ENCODE peak calls at places on chromosomes 11 and 22, in five cellular contexts. Q is trophoblast cell, L is neuronal stem cell, S is H9, M is H1. C is an unnamed sample.

GRCh38 chr11:75858613-75859012 is 43.6 kb downstream of the UVRAG start:
- DNase-seq in Q (peak), S (no peak), L (no peak), M (no peak), C (peak)

GRCh38 chr11:23359297-23359696 is 499.0 kb upstream of the CCDC179 start:
- DNase-seq in M (no peak), L (no peak), S (no peak), Q (no peak), C (peak)

GRCh38 chr22:41574847-41575381 is 14.1 kb downstream of the CSDC2 start:
- DNase-seq in L (no peak), M (no peak), S (no peak), Q (no peak), C (no peak)

GRCh38 chr11:103648670-103649400 is 387.6 kb upstream of the DDI1 start:
- DNase-seq in S (no peak), M (no peak), Q (no peak), L (no peak), C (peak)

GRCh38 chr11:120304526-120304925 is 20.6 kb upstream of the TLCD5 start:
- DNase-seq in Q (no peak), M (no peak), S (no peak), L (no peak), C (no peak)

GRCh38 chr11:114060402-114061052 is 1.0 kb downstream of the ZBTB16 start:
- DNase-seq in M (peak), Q (no peak), L (peak), S (peak), C (peak)

GRCh38 chr11:1890856-1891830 is 552 bp downstream of the PRR33 start:
- DNase-seq in L (no peak), S (no peak), M (no peak), Q (no peak), C (no peak)

GRCh38 chr22:17303840-17304779 is 65.2 kb upstream of the CECR2 start:
- DNase-seq in Q (no peak), L (no peak), S (no peak), M (no peak), C (no peak)

GRCh38 chr22:47053865-47054185 is 291.4 kb downstream of the TBC1D22A start:
- DNase-seq in Q (no peak), S (no peak), M (no peak), L (no peak), C (peak)

GRCh38 chr22:49323751-49324415 is 503.8 kb downstream of the BRD1 start:
- DNase-seq in Q (no peak), M (peak), L (no peak), S (peak), C (no peak)

GRCh38 chr22:26568207-26568706 is 21.7 kb downstream of the TPST2 start:
- DNase-seq in M (no peak), Q (peak), S (peak), L (peak), C (peak)

GRCh38 chr22:49494555-49494954 is 333.1 kb downstream of the BRD1 start:
- DNase-seq in M (no peak), S (no peak), Q (no peak), L (no peak), C (no peak)

GRCh38 chr11:61701298-61701993 is 21.3 kb downstream of the DAGLA start:
- DNase-seq in Q (no peak), S (peak), L (no peak), M (peak), C (peak)

DNA sequence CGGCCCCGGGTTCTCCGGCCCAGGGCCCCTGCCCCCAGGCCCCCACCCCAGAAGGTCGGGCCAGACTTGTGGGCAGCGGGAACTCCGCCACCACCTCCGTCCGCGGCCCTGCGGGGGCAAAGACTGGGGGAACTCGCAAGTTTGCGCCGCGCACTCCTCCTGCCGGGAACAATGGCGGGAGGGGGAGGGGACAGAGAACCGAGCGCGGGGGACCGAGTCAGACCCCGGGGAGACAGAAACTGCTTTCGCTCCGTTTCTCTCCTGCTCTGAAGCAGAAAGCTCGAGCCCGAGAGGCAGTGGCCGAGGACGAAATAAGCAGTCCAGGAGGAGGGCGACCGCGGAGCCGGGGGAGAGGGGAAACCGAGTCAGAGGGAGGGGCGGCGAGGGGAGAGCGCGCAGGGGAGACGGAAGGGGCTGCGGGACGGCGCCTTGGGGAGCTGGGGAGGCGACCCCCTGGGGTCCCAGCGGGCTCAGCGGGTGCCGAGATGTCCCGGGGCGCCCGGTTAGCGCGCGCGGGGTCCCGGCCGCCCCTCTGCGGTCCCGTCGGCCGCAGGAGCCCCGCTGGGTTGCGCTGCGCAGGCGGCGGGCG is 553 bp downstream of the TP53I11 start:
- DNase-seq in M (peak), S (no peak), Q (no peak), L (peak), C (no peak)
- H2BK12ac ChIP-seq in M (no peak), S (no peak), Q (peak), L (peak), C (no peak)

GRCh38 chr11:35558468-35558867 is 33.1 kb upstream of the PAMR1 start:
- DNase-seq in L (no peak), S (no peak), M (no peak), Q (peak), C (peak)

GRCh38 chr11:35553021-35553420 is 27.6 kb upstream of the PAMR1 start:
- DNase-seq in S (no peak), Q (no peak), L (no peak), M (no peak), C (peak)

GRCh38 chr11:35553831-35554230 is 28.4 kb upstream of the PAMR1 start:
- DNase-seq in L (no peak), M (no peak), Q (no peak), S (no peak), C (peak)

GRCh38 chr11:35555238-35555887 is 29.9 kb upstream of the PAMR1 start:
- DNase-seq in M (no peak), S (no peak), L (no peak), Q (no peak), C (peak)

DNA sequence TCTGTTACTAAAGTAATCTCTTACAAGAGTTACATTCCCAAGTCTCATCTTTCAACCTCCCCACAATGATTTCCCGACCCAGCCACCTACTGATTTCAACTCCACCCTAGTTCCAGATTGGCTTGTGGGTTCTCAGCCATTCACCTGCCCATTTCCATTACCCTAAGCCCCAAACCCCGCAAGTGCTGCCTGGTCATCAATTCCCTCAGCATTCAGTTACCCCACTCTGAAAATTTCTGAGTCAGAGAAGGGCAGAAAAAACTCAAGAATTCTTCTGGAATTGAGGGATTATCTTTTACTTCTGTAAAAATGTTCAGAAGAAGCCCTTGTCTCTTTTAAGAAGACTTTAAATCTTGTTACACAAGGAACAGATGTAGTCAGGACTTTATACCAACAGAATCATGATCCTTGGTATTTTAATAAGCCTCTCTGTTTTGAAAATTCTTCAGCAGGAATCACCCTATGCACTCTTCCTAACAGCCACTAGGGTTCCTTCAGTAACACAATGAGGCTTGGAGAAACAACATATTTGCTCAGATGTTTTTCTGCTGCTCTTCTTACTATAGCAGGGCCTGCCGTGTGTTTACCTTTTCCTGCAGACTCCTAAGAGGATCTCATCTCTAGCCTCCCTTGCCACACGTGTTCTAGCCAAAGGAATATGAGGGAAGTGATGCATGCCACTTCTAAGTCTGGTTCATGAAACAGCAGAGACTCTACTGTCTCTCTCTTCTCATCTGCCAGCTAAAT is 29.2 kb upstream of the PAMR1 start:
- DNase-seq in L (no peak), Q (no peak), S (no peak), M (no peak), C (peak)
- H3K4ac ChIP-seq in L (no peak), Q (no peak), S (no peak), M (no peak), C (peak)

GRCh38 chr22:35944458-35944857 is 84.2 kb downstream of the RBFOX2 start:
- DNase-seq in L (no peak), M (no peak), Q (no peak), S (no peak), C (no peak)
- H2BK12ac ChIP-seq in L (no peak), M (no peak), Q (no peak), S (no peak), C (no peak)

GRCh38 chr11:94934836-94935235 is 38.5 kb downstream of the CWC15 start:
- DNase-seq in Q (no peak), L (no peak), M (no peak), S (no peak), C (peak)

GRCh38 chr11:94932503-94932902 is 40.9 kb downstream of the CWC15 start:
- DNase-seq in L (no peak), S (no peak), Q (no peak), M (no peak), C (no peak)

GRCh38 chr11:94933225-94934130 is 39.9 kb downstream of the CWC15 start:
- DNase-seq in L (no peak), Q (peak), S (no peak), M (no peak), C (peak)

GRCh38 chr11:94938399-94939055 is 34.8 kb downstream of the CWC15 start:
- DNase-seq in Q (no peak), S (no peak), L (no peak), M (no peak), C (peak)

GRCh38 chr11:94934362-94934761 is 39.0 kb downstream of the CWC15 start:
- DNase-seq in S (peak), M (no peak), L (no peak), Q (no peak), C (peak)
- H3K4ac ChIP-seq in S (no peak), M (no peak), L (no peak), Q (no peak), C (peak)

C was measured in mesenchymal stem cell.